ENCODE peak calls at places on chromosomes 3 and 15, in seven cellular contexts. K is heart left ventricle, B is lower lobe of right lung, N is PC-3, Y is fibroblast of lung, F is NT2/D1, Z is colonic mucosa. L is an unnamed sample. For H3K36me3 and H3K9me3, the result is how much of the 10 kb centered on the place peaks cover.

GRCh38 chr3:193688845-193689714 is 96.1 kb downstream of the OPA1 start:
- DNase-seq in B (no peak), Y (no peak), F (no peak), K (no peak), N (no peak), Z (no peak), L (no peak)

GRCh38 chr3:11953350-11953749 is 50.8 kb upstream of the SYN2 start:
- DNase-seq in K (no peak), F (no peak), B (no peak), Y (no peak), Z (no peak), N (no peak), L (no peak)

GRCh38 chr3:77319711-77320110 is 279.8 kb downstream of the ROBO2 start:
- DNase-seq in F (no peak), Y (peak), N (peak), K (no peak), B (no peak), Z (no peak), L (no peak)

GRCh38 chr15:80228959-80229610 is 22.9 kb downstream of the CTXND1 start:
- DNase-seq in B (no peak), N (peak), K (no peak), Z (no peak), Y (peak), F (no peak), L (peak)

GRCh38 chr3:50390523-50391177 is 31.3 kb upstream of the TMEM115 start:
- DNase-seq in F (no peak), Z (peak), Y (no peak), B (peak), K (peak), N (no peak), L (peak)

GRCh38 chr15:92696096-92696495 is 40.5 kb upstream of the FAM174B start:
- DNase-seq in K (no peak), Z (no peak), B (no peak), Y (no peak), N (no peak), F (no peak), L (no peak)

GRCh38 chr3:159764211-159765024 is 224.2 kb upstream of the IL12A start:
- DNase-seq in B (peak), F (peak), K (peak), Y (peak), Z (peak), N (no peak), L (no peak)

GRCh38 chr3:97125902-97126499 is 311.6 kb downstream of the EPHA6 start:
- DNase-seq in K (no peak), B (no peak), N (no peak), Y (no peak), F (peak), Z (no peak), L (no peak)

GRCh38 chr3:190205739-190206138 is 85.0 kb upstream of the P3H2 start:
- DNase-seq in K (no peak), N (peak), Y (peak), Z (no peak), B (no peak), F (no peak), L (no peak)

GRCh38 chr3:119310052-119310451 is 15.9 kb downstream of the ARHGAP31 start:
- DNase-seq in Y (peak), F (no peak), Z (no peak), K (no peak), N (peak), B (no peak), L (peak)

GRCh38 chr3:114460459-114460858 is 166.6 kb downstream of the TIGIT start:
- DNase-seq in Y (no peak), N (no peak), K (no peak), F (no peak), B (no peak), Z (no peak), L (no peak)

GRCh38 chr3:178181085-178181484 is 355.2 kb upstream of the KCNMB2 start:
- DNase-seq in Z (no peak), Y (no peak), N (no peak), B (no peak), F (no peak), K (no peak), L (no peak)

GRCh38 chr3:168024537-168024941 is 71.2 kb downstream of the GOLIM4 start:
- DNase-seq in Y (peak), N (peak), K (no peak), Z (no peak), F (no peak), B (no peak), L (peak)

GRCh38 chr15:32802296-32802936 is 84.6 kb downstream of the GREM1 start:
- DNase-seq in N (peak), B (no peak), Z (no peak), F (no peak), Y (peak), K (no peak), L (no peak)

GRCh38 chr3:29972594-29972993 is 633.8 kb upstream of the TGFBR2 start:
- DNase-seq in F (peak), N (no peak), Z (no peak), Y (peak), B (no peak), K (no peak), L (no peak)

GRCh38 chr15:40470423-40471104 is at the start of gene CHST14:
- DNase-seq in K (peak), Z (peak), F (peak), N (peak), B (peak), Y (peak), L (peak)

GRCh38 chr15:86327230-86327865 is 247.7 kb downstream of the AGBL1 start:
- DNase-seq in F (no peak), Y (no peak), B (no peak), N (no peak), Z (no peak), K (no peak), L (no peak)

GRCh38 chr3:195811756-195812155 is at the start of gene MUC4:
- DNase-seq in Z (peak), N (no peak), B (no peak), F (no peak), Y (no peak), K (no peak), L (no peak)

GRCh38 chr3:140035856-140036255 is 100.9 kb downstream of the CLSTN2 start:
- DNase-seq in N (no peak), Z (no peak), F (no peak), B (no peak), K (no peak), Y (no peak), L (no peak)

GRCh38 chr3:191944835-191945234 is 483.9 kb downstream of the PYDC2 start:
- DNase-seq in B (no peak), F (no peak), Y (no peak), K (no peak), N (no peak), Z (no peak), L (no peak)

GRCh38 chr15:58562135-58562534 is 130.3 kb downstream of the LIPC start:
- DNase-seq in Z (no peak), F (no peak), N (no peak), Y (no peak), B (no peak), K (no peak), L (no peak)

GRCh38 chr3:143037867-143038266 is 36.5 kb downstream of the U2SURP start:
- DNase-seq in Z (no peak), N (no peak), Y (no peak), F (no peak), B (no peak), K (no peak), L (no peak)

GRCh38 chr15:92884459-92884812 is 15.7 kb upstream of the CHD2 start:
- DNase-seq in N (no peak), F (no peak), Z (no peak), B (no peak), K (no peak), Y (no peak), L (no peak)

GRCh38 chr15:96732704-96733103 is 402.2 kb downstream of the NR2F2 start:
- DNase-seq in F (no peak), N (no peak), K (no peak), Y (no peak), B (no peak), Z (no peak), L (no peak)

GRCh38 chr3:39150803-39151631 is 2.4 kb downstream of the CSRNP1 start:
- DNase-seq in Z (peak), K (peak), B (peak), N (peak), Y (peak), F (peak), L (peak)

GRCh38 chr15:64931381-64931780 is 19.7 kb downstream of the ANKDD1A start:
- DNase-seq in B (no peak), N (no peak), K (no peak), Y (no peak), F (no peak), Z (no peak), L (no peak)

GRCh38 chr15:73283341-73283962 is 85.3 kb downstream of the HCN4 start:
- DNase-seq in F (no peak), Z (no peak), B (no peak), N (no peak), Y (no peak), K (no peak), L (peak)

GRCh38 chr3:143016321-143016972 is 15.1 kb downstream of the U2SURP start:
- DNase-seq in Z (no peak), K (no peak), N (peak), B (no peak), F (no peak), Y (no peak), L (no peak)

GRCh38 chr15:42890161-42890913 is 30.2 kb downstream of the TTBK2 start:
- DNase-seq in B (no peak), Z (no peak), F (peak), K (no peak), N (peak), Y (peak), L (peak)

GRCh38 chr15:67463488-67463887 is 57.4 kb upstream of the C15orf61 start:
- DNase-seq in B (no peak), F (no peak), N (no peak), Y (no peak), K (no peak), Z (no peak), L (no peak)

GRCh38 chr3:48881652-48882114 is 17.0 kb downstream of the SLC25A20 start:
- DNase-seq in F (no peak), Z (no peak), B (no peak), Y (no peak), K (no peak), N (no peak), L (no peak)

GRCh38 chr3:42501321-42501680 is 1.1 kb upstream of the VIPR1 start:
- DNase-seq in Y (no peak), Z (peak), N (no peak), F (no peak), K (peak), B (no peak), L (no peak)
- H3K4me3 ChIP-seq in Y (no peak), Z (peak), N (no peak), F (peak), K (peak), B (peak), L (no peak)

GRCh38 chr15:71148048-71148447 is 32.8 kb downstream of the THSD4 start:
- DNase-seq in F (no peak), K (no peak), N (no peak), Y (no peak), Z (no peak), B (no peak), L (no peak)
- H3K36me3 ChIP-seq in F (under half), K (under half), N (under half), Y (under half), Z (under half), B (under half), L (under half)

DNA sequence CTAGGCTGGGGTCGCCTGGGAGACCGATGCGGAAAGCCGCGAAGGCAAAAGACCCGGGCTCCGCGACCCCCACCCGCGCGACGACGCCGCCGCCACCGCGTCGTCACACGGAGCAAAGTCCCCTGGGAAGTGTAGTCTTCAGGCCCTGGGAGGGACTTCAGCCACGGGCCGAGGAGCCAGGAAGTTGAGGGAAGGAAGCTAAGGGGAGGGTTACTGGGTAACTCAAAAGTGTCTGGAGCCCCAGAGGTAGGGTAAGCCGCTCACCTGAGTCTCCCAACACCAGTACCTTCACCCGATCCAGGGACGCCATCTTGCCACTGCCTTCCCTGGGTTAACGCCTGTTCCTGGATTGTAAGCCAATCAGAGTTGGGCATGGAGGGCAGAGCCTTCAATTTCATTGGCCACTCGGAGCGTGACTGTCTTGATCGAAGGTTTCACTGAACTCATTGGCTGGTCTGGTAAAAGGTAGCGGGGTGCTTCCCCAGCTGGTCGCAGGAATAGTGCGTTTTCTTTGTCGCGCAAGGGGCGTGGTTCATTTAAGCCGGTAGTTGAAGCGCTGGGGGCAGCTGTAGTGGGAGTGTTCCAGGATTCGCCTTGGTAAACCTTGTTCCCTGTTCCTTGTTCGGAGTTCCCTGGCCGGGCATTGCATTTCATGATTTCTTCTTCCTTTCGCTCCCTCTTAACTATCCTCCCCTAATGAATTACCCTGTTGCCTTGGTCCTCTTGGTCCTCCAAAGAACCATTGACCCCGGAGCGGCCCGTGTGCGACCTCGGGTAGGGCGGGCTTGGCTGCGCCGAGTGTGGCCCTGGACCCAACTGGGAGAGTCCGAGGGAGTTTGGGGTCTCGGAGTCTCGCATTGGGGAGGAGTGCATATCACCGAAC is at the start of the genes GTF2E1 and RABL3:
- DNase-seq in K (peak), N (peak), F (peak), Y (peak), Z (peak), B (peak), L (peak)
- H3K9me3 ChIP-seq in K (under half), N (under half), F (under half), Y (under half), Z (under half), B (under half), L (under half)

DNA sequence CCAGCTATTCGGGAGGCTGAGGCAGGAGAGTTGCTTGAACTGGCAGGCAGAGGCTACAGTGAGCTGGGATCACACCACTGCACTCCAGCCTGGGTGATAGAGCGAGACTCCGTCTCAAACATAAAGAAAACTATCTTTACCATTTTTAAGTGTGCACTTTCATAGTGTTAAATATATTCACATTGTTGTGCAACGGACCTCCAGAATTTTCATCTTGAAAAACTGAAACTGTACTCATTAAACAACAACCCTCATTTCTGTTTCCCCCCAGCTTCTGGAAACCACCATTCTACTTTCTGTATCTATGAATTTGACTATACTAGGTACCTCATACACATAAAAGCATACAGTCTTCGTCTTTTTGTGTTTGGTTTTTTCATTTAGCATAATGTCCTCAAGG is 375.1 kb downstream of the SHQ1 start:
- DNase-seq in Y (no peak), N (no peak), F (no peak), B (no peak), Z (no peak), K (no peak), L (no peak)
- H3K4me3 ChIP-seq in Y (no peak), N (no peak), F (no peak), B (no peak), Z (no peak), K (no peak), L (no peak)

GRCh38 chr15:51939216-51939615 is 32.4 kb downstream of the LEO1 start:
- DNase-seq in Z (no peak), Y (no peak), F (no peak), N (no peak), B (no peak), K (no peak), L (no peak)
- H3K36me3 ChIP-seq in Z (under half), Y (under half), F (under half), N (under half), B (half or more), K (half or more), L (under half)

GRCh38 chr15:25182098-25182478 is 227.3 kb downstream of the SNRPN start:
- DNase-seq in F (no peak), K (no peak), Z (no peak), N (no peak), Y (no peak), B (peak), L (no peak)
- H3K9me3 ChIP-seq in F (under half), K (under half), Z (under half), N (under half), Y (under half), B (under half), L (under half)

L was measured in MG63.